ENCODE peak calls at places on chromosomes 12 and 14, in four cellular contexts. T is HepG2, D is K562, O is H1. G is an unnamed sample.
A peak's percentile ranks its signal among the peaks of the same experiment; 100 is the strongest.

GRCh38 chr12:80778005-80778541 is 61.4 kb downstream of the MYF5 start:
- DNase-seq in T (peak; percentile 96), D (peak; percentile 12), O (no peak), G (peak; percentile 55)

GRCh38 chr12:106957617-106958016 is 1.9 kb downstream of the TMEM263 start:
- DNase-seq in D (no peak), O (no peak), T (no peak), G (no peak)

GRCh38 chr14:35499180-35499579 is 34.8 kb upstream of the INSM2 start:
- DNase-seq in O (no peak), T (no peak), D (no peak), G (no peak)

GRCh38 chr12:12807970-12808702 is 5.0 kb upstream of the DDX47 start:
- DNase-seq in T (no peak), O (no peak), D (no peak), G (no peak)

GRCh38 chr12:115998119-115998633 is 279.3 kb downstream of the MED13L start:
- DNase-seq in O (peak; percentile 61), D (peak; percentile 53), T (peak; percentile 24), G (peak; percentile 56)

GRCh38 chr14:51871846-51872245 is 11.4 kb downstream of the GNG2 start:
- DNase-seq in T (no peak), D (no peak), O (no peak), G (no peak)

GRCh38 chr12:108691995-108692808 is 39.1 kb downstream of the CORO1C start:
- DNase-seq in O (no peak), T (no peak), D (peak; percentile 44), G (no peak)

GRCh38 chr12:24948452-24948815 is 467 bp downstream of the BCAT1 start:
- DNase-seq in D (peak; percentile 48), O (peak; percentile 57), T (no peak), G (peak; percentile 22)

GRCh38 chr12:114735680-114736374 is 51.9 kb upstream of the TBX3 start:
- DNase-seq in O (peak; percentile 65), T (no peak), D (no peak), G (no peak)

GRCh38 chr12:108368089-108368488 is 29.0 kb upstream of the CMKLR1 start:
- DNase-seq in D (no peak), O (no peak), T (no peak), G (no peak)

GRCh38 chr12:45214739-45215418 is 1.0 kb upstream of the ANO6 start:
- DNase-seq in O (no peak), T (no peak), D (no peak), G (no peak)

GRCh38 chr14:91585856-91586255 is 75.7 kb upstream of the PPP4R3A start:
- DNase-seq in O (no peak), D (no peak), T (no peak), G (no peak)

GRCh38 chr12:61213646-61214045 is 1046.6 kb upstream of the USP15 start:
- DNase-seq in T (no peak), D (no peak), O (no peak), G (no peak)

GRCh38 chr14:24879661-24880381 is 170.1 kb downstream of the STXBP6 start:
- DNase-seq in D (no peak), T (no peak), O (no peak), G (no peak)

GRCh38 chr12:16359512-16360491 is 12.4 kb downstream of the MGST1 start:
- DNase-seq in D (peak; percentile 67), O (peak; percentile 85), T (peak; percentile 56), G (peak; percentile 41)

GRCh38 chr14:61609885-61610284 is 85.4 kb upstream of the HIF1A start:
- DNase-seq in O (no peak), D (no peak), T (no peak), G (no peak)

GRCh38 chr12:11622774-11623375 is 26.6 kb upstream of the ETV6 start:
- DNase-seq in T (no peak), O (no peak), D (no peak), G (no peak)

GRCh38 chr14:103519043-103519836 is 3.4 kb downstream of the CKB start:
- DNase-seq in D (peak; percentile 82), O (no peak), T (no peak), G (no peak)

GRCh38 chr14:88879016-88879415 is 54.6 kb downstream of the TTC8 start:
- DNase-seq in T (no peak), O (no peak), D (peak; percentile 2), G (no peak)

GRCh38 chr12:94186461-94187237 is 38.3 kb downstream of the PLXNC1 start:
- DNase-seq in O (peak; percentile 87), D (no peak), T (no peak), G (no peak)

GRCh38 chr14:60164717-60165546 is at the start of gene DHRS7:
- DNase-seq in D (peak; percentile 82), O (peak; percentile 79), T (peak; percentile 62), G (peak; percentile 76)

GRCh38 chr12:1882850-1883470 is 35.5 kb downstream of the CACNA2D4 start:
- DNase-seq in O (peak; percentile 22), T (no peak), D (no peak), G (no peak)

GRCh38 chr12:85385406-85385805 is 105.4 kb downstream of the ALX1 start:
- DNase-seq in T (no peak), O (no peak), D (no peak), G (no peak)

GRCh38 chr12:94618995-94619695 is 31.2 kb downstream of the TMCC3 start:
- DNase-seq in T (no peak), O (no peak), D (no peak), G (no peak)

GRCh38 chr14:90582166-90582565 is 185.3 kb downstream of the CALM1 start:
- DNase-seq in D (no peak), T (no peak), O (no peak), G (no peak)

GRCh38 chr12:5593056-5593455 is 161.1 kb downstream of the NTF3 start:
- DNase-seq in O (no peak), T (no peak), D (no peak), G (no peak)

GRCh38 chr12:99092100-99092851 is 447.2 kb downstream of the APAF1 start:
- DNase-seq in T (no peak), D (no peak), O (no peak), G (no peak)

GRCh38 chr12:27334052-27334720 is 1.6 kb downstream of the BMAL2 start:
- DNase-seq in T (no peak), D (no peak), O (no peak), G (no peak)

GRCh38 chr14:33057585-33057984 is 118.9 kb downstream of the NPAS3 start:
- DNase-seq in O (no peak), T (no peak), D (no peak), G (no peak)

GRCh38 chr14:22781606-22782000 is 15.1 kb downstream of the OXA1L start:
- DNase-seq in T (no peak), O (no peak), D (no peak), G (no peak)

GRCh38 chr12:57214398-57214781 is 2.2 kb upstream of the NXPH4 start:
- DNase-seq in O (peak; percentile 86), T (peak; percentile 51), D (peak; percentile 81), G (peak; percentile 91)
- TF ChIP-seq RAD21 in O (peak; percentile 54), T (peak; percentile 70), D (peak; percentile 67), G (peak; percentile 59)

GRCh38 chr12:95764848-95765247 is 25.7 kb downstream of the NTN4 start:
- DNase-seq in T (no peak), O (no peak), D (no peak), G (no peak)

GRCh38 chr12:95760371-95760770 is 30.2 kb downstream of the NTN4 start:
- DNase-seq in T (no peak), D (no peak), O (no peak), G (no peak)

GRCh38 chr12:95766356-95767019 is 24.1 kb downstream of the NTN4 start:
- DNase-seq in O (no peak), D (no peak), T (peak; percentile 84), G (no peak)

GRCh38 chr12:95762123-95762785 is 28.3 kb downstream of the NTN4 start:
- DNase-seq in T (peak; percentile 95), O (no peak), D (no peak), G (no peak)

GRCh38 chr12:95763809-95764253 is 26.7 kb downstream of the NTN4 start:
- DNase-seq in D (peak; percentile 6), T (peak; percentile 48), O (no peak), G (peak; percentile 75)
- TF ChIP-seq MAX in D (no peak), T (no peak), O (no peak), G (no peak)

GRCh38 chr14:55848964-55849363 is 269.0 kb downstream of the KTN1 start:
- DNase-seq in O (no peak), D (no peak), T (no peak), G (no peak)

GRCh38 chr14:55849833-55850232 is 268.4 kb upstream of the PELI2 start:
- DNase-seq in O (no peak), T (no peak), D (no peak), G (no peak)

GRCh38 chr14:55851961-55852360 is 266.2 kb upstream of the PELI2 start:
- DNase-seq in T (no peak), D (no peak), O (no peak), G (no peak)

GRCh38 chr14:55851301-55851700 is 266.9 kb upstream of the PELI2 start:
- DNase-seq in D (no peak), T (no peak), O (no peak), G (no peak)

GRCh38 chr14:55850803-55851202 is 267.4 kb upstream of the PELI2 start:
- DNase-seq in T (no peak), O (no peak), D (no peak), G (peak; percentile 10)
- TF ChIP-seq RNF2 in T (no peak), O (no peak), D (no peak), G (no peak)

GRCh38 chr12:122845865-122846621 is 10.8 kb downstream of the HIP1R start:
- DNase-seq in D (no peak), T (no peak), O (no peak), G (no peak)
- TF ChIP-seq RAD21 in D (no peak), T (no peak), O (no peak), G (no peak)

GRCh38 chr12:52063986-52064649 is 5.7 kb upstream of the ATG101 start:
- DNase-seq in T (no peak), O (no peak), D (peak; percentile 53), G (peak; percentile 70)
- TF ChIP-seq MAX in T (no peak), O (no peak), D (no peak), G (no peak)

GRCh38 chr12:202081-202731 is 11.8 kb downstream of the SLC6A12 start:
- DNase-seq in T (no peak), O (peak; percentile 63), D (no peak), G (no peak)
- TF ChIP-seq RNF2 in T (no peak), O (no peak), D (no peak), G (no peak)

DNA sequence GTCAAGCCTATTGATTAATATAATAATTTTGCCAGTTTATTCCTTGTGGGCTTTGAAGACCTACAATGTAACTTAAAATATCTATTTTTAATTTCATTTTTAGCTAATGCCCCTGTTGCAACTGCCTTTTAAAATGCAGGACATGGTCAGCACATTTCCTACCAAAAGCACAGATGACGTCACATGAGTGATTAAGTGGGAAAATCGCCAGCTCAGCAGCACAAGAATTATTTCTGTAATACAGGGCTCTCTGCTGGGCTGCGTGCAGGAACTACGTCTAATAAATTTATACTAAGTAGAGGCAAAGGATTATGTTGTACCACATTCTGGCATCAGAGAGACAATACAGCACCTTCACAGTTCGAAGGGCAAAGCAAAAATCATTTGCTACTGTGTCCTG is 8.2 kb downstream of the RACGAP1 start:
- DNase-seq in T (no peak), D (no peak), O (no peak), G (no peak)
- TF ChIP-seq RAD21 in T (no peak), D (no peak), O (no peak), G (no peak)

GRCh38 chr14:31829256-31829923 is 247.7 kb upstream of the ARHGAP5 start:
- DNase-seq in O (no peak), D (peak; percentile 3), T (no peak), G (peak; percentile 20)
- TF ChIP-seq MAX in O (no peak), D (no peak), T (no peak), G (no peak)